ENCODE peak calls at places on chromosomes 16 and 17, in four cellular contexts. J is fibroblast of mammary gland, L is NCI-H2081, V is fibroblast of lung. Z is an unnamed sample.

GRCh38 chr17:17416400-17417360 is 60.1 kb upstream of the MED9 start:
- DNase-seq in J (peak), L (peak), V (peak), Z (peak)

GRCh38 chr17:7590743-7591142 is 849 bp upstream of the SOX15 start:
- DNase-seq in J (peak), L (no peak), V (peak), Z (no peak)

GRCh38 chr17:4405038-4405669 is 28.6 kb upstream of the SPNS3 start:
- DNase-seq in J (no peak), L (no peak), V (no peak), Z (no peak)

GRCh38 chr17:17044846-17045561 is 2.7 kb downstream of the MPRIP start:
- DNase-seq in J (peak), L (peak), V (peak), Z (peak)

GRCh38 chr17:76080207-76080933 is 1.4 kb downstream of the ZACN start:
- DNase-seq in J (no peak), L (no peak), V (no peak), Z (no peak)

GRCh38 chr17:65401581-65401980 is 159.9 kb downstream of the AXIN2 start:
- DNase-seq in J (no peak), L (no peak), V (no peak), Z (no peak)

GRCh38 chr17:6556121-6557039 is at the start of gene PITPNM3:
- DNase-seq in J (no peak), L (no peak), V (no peak), Z (no peak)

GRCh38 chr17:80528521-80528920 is 16.1 kb upstream of the RPTOR start:
- DNase-seq in J (no peak), L (no peak), V (no peak), Z (no peak)

GRCh38 chr16:13186813-13187212 is 285.4 kb downstream of the SHISA9 start:
- DNase-seq in J (peak), L (no peak), V (no peak), Z (no peak)

GRCh38 chr16:19520861-19521331 is 1.0 kb downstream of the GDE1 start:
- DNase-seq in J (peak), L (no peak), V (peak), Z (no peak)

GRCh38 chr17:78383725-78384471 is 5.4 kb downstream of the PGS1 start:
- DNase-seq in J (peak), L (no peak), V (peak), Z (no peak)

GRCh38 chr16:89243664-89244063 is 26.2 kb downstream of the ZNF778 start:
- DNase-seq in J (no peak), L (no peak), V (no peak), Z (no peak)

GRCh38 chr16:62068747-62069146 is 32.5 kb upstream of the CDH8 start:
- DNase-seq in J (no peak), L (no peak), V (no peak), Z (no peak)

GRCh38 chr17:63622571-63623390 is 564 bp downstream of the MAP3K3 start:
- DNase-seq in J (peak), L (peak), V (peak), Z (peak)

GRCh38 chr16:80418772-80419355 is 121.9 kb upstream of the DYNLRB2 start:
- DNase-seq in J (no peak), L (no peak), V (no peak), Z (no peak)

GRCh38 chr16:19774024-19774423 is 56.0 kb downstream of the IQCK start:
- DNase-seq in J (no peak), L (no peak), V (no peak), Z (no peak)

GRCh38 chr17:81694810-81695209 is 8.4 kb upstream of the MRPL12 start:
- DNase-seq in J (no peak), L (no peak), V (no peak), Z (no peak)

GRCh38 chr17:57044976-57045867 is 39.8 kb upstream of the AKAP1 start:
- DNase-seq in J (no peak), L (no peak), V (no peak), Z (no peak)

GRCh38 chr16:19175492-19176262 is 7.6 kb downstream of the SYT17 start:
- DNase-seq in J (peak), L (no peak), V (peak), Z (no peak)

GRCh38 chr16:69566437-69567030 is 768 bp downstream of the NFAT5 start:
- DNase-seq in J (peak), L (no peak), V (peak), Z (peak)

GRCh38 chr17:21452377-21453143 is 76.4 kb downstream of the KCNJ12 start:
- DNase-seq in J (peak), L (no peak), V (peak), Z (peak)

GRCh38 chr17:80855968-80856862 is 135.4 kb upstream of the CHMP6 start:
- DNase-seq in J (peak), L (no peak), V (peak), Z (no peak)

GRCh38 chr16:49499018-49499785 is 125.6 kb downstream of the C16orf78 start:
- DNase-seq in J (no peak), L (no peak), V (no peak), Z (no peak)

GRCh38 chr16:85354623-85355514 is 242.6 kb upstream of the CIBAR2 start:
- DNase-seq in J (peak), L (no peak), V (peak), Z (no peak)

GRCh38 chr16:4110680-4111079 is 5.6 kb downstream of the ADCY9 start:
- DNase-seq in J (no peak), L (no peak), V (no peak), Z (no peak)

GRCh38 chr16:52873997-52874500 is 178.6 kb downstream of the CHD9NB start:
- DNase-seq in J (no peak), L (no peak), V (no peak), Z (no peak)

GRCh38 chr16:26736084-26736483 is 330.6 kb upstream of the C16orf82 start:
- DNase-seq in J (no peak), L (no peak), V (no peak), Z (no peak)

GRCh38 chr17:12808723-12809122 is 19.4 kb downstream of the ARHGAP44 start:
- DNase-seq in J (no peak), L (no peak), V (no peak), Z (no peak)

GRCh38 chr16:15960124-15960971 is 10.9 kb downstream of the ABCC1 start:
- DNase-seq in J (no peak), L (no peak), V (no peak), Z (no peak)

GRCh38 chr17:64008346-64008745 is 10.2 kb downstream of the PRR29 start:
- DNase-seq in J (no peak), L (no peak), V (no peak), Z (no peak)

GRCh38 chr16:3577302-3577752 is at the start of gene NLRC3:
- DNase-seq in J (no peak), L (no peak), V (no peak), Z (no peak)

GRCh38 chr17:828761-829160 is 46.6 kb downstream of the MRM3 start:
- DNase-seq in J (peak), L (no peak), V (no peak), Z (no peak)

GRCh38 chr16:67245674-67246080 is 1.6 kb downstream of the FHOD1 start:
- DNase-seq in J (no peak), L (no peak), V (no peak), Z (no peak)

GRCh38 chr16:23691483-23692189 is 12.9 kb downstream of the PLK1 start:
- DNase-seq in J (peak), L (no peak), V (peak), Z (no peak)

GRCh38 chr16:14399397-14400284 is 230.4 kb downstream of the PARN start:
- DNase-seq in J (peak), L (no peak), V (peak), Z (peak)

GRCh38 chr17:70446446-70446845 is 277.1 kb downstream of the KCNJ2 start:
- DNase-seq in J (no peak), L (no peak), V (no peak), Z (no peak)

GRCh38 chr17:1108810-1109605 is 70.8 kb downstream of the ABR start:
- DNase-seq in J (peak), L (no peak), V (peak), Z (no peak)